ENCODE peak calls at places on chromosome 21, in nine cellular contexts. A is AG04450, E is lower lobe of right lung, P is astrocyte, W is epithelial cell of proximal tubule, I is NB4, L is fibroblast of mammary gland, U is lower leg skin, V is fibroblast of pulmonary artery. D is an unnamed sample.

GRCh38 chr21:44450402-44450801 is 4.9 kb upstream of the LRRC3 start:
- DNase-seq in V (no peak), A (no peak), U (peak; percentile 75), W (no peak), P (no peak), E (no peak), L (no peak), I (no peak), D (no peak)

GRCh38 chr21:45595574-45596295 is 47.8 kb upstream of the PCBP3 start:
- DNase-seq in E (peak; percentile 42), I (no peak), W (no peak), A (no peak), P (no peak), V (no peak), U (no peak), L (no peak), D (no peak)

GRCh38 chr21:35619184-35619583 is 441.1 kb downstream of the SETD4 start:
- DNase-seq in P (peak; percentile 86), I (peak; percentile 8), E (no peak), W (peak; percentile 60), L (peak; percentile 88), A (no peak), U (no peak), V (peak; percentile 51), D (peak; percentile 79)

GRCh38 chr21:31351438-31351837 is 7.4 kb upstream of the TIAM1 start:
- DNase-seq in E (no peak), L (peak; percentile 60), A (no peak), U (no peak), I (no peak), P (peak; percentile 46), W (no peak), V (peak; percentile 58), D (peak; percentile 55)

GRCh38 chr21:31630062-31630711 is 29.3 kb upstream of the SOD1 start:
- DNase-seq in W (peak; percentile 83), E (no peak), L (peak; percentile 96), V (peak; percentile 94), I (no peak), U (no peak), P (peak; percentile 88), A (peak; percentile 73), D (peak; percentile 85)

GRCh38 chr21:33208534-33208933 is 21.2 kb upstream of the IFNAR2 start:
- DNase-seq in L (peak; percentile 11), U (no peak), W (no peak), V (no peak), A (no peak), E (no peak), I (peak; percentile 15), P (no peak), D (no peak)

GRCh38 chr21:45515241-45516061 is 26.8 kb downstream of the SLC19A1 start:
- DNase-seq in I (no peak), W (no peak), V (no peak), A (no peak), P (no peak), L (no peak), E (peak; percentile 39), U (peak; percentile 70), D (no peak)

GRCh38 chr21:35603471-35603870 is 456.9 kb downstream of the SETD4 start:
- DNase-seq in A (no peak), L (no peak), P (no peak), W (no peak), U (no peak), I (no peak), V (no peak), E (no peak), D (no peak)

GRCh38 chr21:46082638-46083270 is 15.2 kb upstream of the COL6A2 start:
- DNase-seq in V (no peak), P (no peak), A (no peak), U (peak; percentile 86), W (no peak), E (no peak), I (peak; percentile 71), L (no peak), D (no peak)

GRCh38 chr21:31594279-31594678 is 65.2 kb upstream of the SOD1 start:
- DNase-seq in U (no peak), P (no peak), L (no peak), I (no peak), W (no peak), V (no peak), A (no peak), E (no peak), D (no peak)

GRCh38 chr21:45709127-45709526 is 65.6 kb downstream of the PCBP3 start:
- DNase-seq in E (no peak), I (peak; percentile 35), V (peak; percentile 33), U (no peak), A (no peak), W (no peak), P (peak; percentile 2), L (peak; percentile 50), D (no peak)

GRCh38 chr21:46179708-46180078 is 4.6 kb downstream of the SPATC1L start:
- DNase-seq in W (no peak), P (no peak), E (no peak), A (no peak), L (no peak), V (no peak), U (peak; percentile 77), I (no peak), D (no peak)

GRCh38 chr21:46006547-46007497 is 25.3 kb downstream of the COL6A1 start:
- DNase-seq in E (peak; percentile 37), A (no peak), I (no peak), W (no peak), P (no peak), L (no peak), U (no peak), V (no peak), D (no peak)

GRCh38 chr21:37009740-37010341 is 3.3 kb downstream of the RIPPLY3 start:
- DNase-seq in E (peak; percentile 90), P (peak; percentile 68), U (peak; percentile 94), A (peak; percentile 49), V (peak; percentile 89), I (peak; percentile 90), L (peak; percentile 81), W (peak; percentile 56), D (peak; percentile 53)

GRCh38 chr21:45498646-45499000 is 43.6 kb downstream of the SLC19A1 start:
- DNase-seq in E (peak; percentile 12), A (no peak), W (no peak), L (no peak), I (no peak), V (no peak), P (no peak), U (peak; percentile 77), D (no peak)

GRCh38 chr21:45257673-45258341 is 29.9 kb downstream of the POFUT2 start:
- DNase-seq in W (no peak), E (no peak), I (no peak), A (no peak), P (no peak), U (peak; percentile 81), V (no peak), L (peak; percentile 17), D (no peak)

GRCh38 chr21:44761011-44761729 is 40.5 kb downstream of the UBE2G2 start:
- DNase-seq in I (no peak), E (no peak), P (no peak), W (no peak), A (no peak), U (no peak), L (no peak), V (no peak), D (no peak)

GRCh38 chr21:46065215-46065992 is 32.5 kb upstream of the COL6A2 start:
- DNase-seq in U (peak; percentile 94), P (peak; percentile 76), I (no peak), W (no peak), A (no peak), E (peak; percentile 43), V (peak; percentile 66), L (peak; percentile 83), D (no peak)

GRCh38 chr21:15422761-15423160 is 307.0 kb upstream of the USP25 start:
- DNase-seq in E (no peak), W (no peak), P (peak; percentile 98), A (no peak), V (peak; percentile 89), U (no peak), L (peak; percentile 89), I (no peak), D (no peak)

GRCh38 chr21:38567577-38568360 is 69.5 kb upstream of the ERG start:
- DNase-seq in A (peak; percentile 4), L (peak; percentile 33), I (no peak), V (peak; percentile 18), P (peak; percentile 66), U (no peak), W (no peak), E (no peak), D (peak; percentile 23)
- H3K4me3 ChIP-seq in A (no peak overlapping the region), L (no peak overlapping the region), I (no peak overlapping the region), V (no peak overlapping the region), P (peak overlapping the region; percentile 24), U (no peak overlapping the region), W (no peak overlapping the region), E (peak overlapping the region; percentile 11), D (peak overlapping the region; percentile 48)

DNA sequence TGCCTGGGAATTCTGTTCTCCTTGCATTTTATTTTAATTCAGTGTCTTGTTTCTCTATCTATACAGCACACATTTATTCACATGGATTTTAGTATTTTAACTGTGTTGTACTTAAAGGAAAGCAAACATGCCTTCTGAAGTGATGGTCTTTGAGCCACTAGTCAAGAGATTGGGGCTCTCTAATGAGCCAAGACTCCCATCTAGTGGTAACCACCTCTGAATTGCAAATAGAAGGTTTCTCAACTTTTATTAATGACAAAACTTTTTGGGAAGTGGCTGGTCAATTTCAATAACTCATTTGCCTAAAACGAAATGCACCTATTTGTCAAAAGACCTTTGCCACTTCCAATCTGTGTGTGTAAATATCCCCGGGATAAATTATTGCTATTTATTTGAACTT is 199.6 kb downstream of the LTN1 start:
- DNase-seq in I (peak; percentile 6), L (peak; percentile 74), V (peak; percentile 74), W (no peak), A (no peak), U (no peak), P (no peak), E (no peak), D (peak; percentile 78)
- TF ChIP-seq CTCF in I (no peak), L (peak; percentile 65), V (peak; percentile 59), W (peak; percentile 73), A (peak; percentile 72), U (no peak), P (peak; percentile 35), E (peak; percentile 22), D (peak; percentile 52)

GRCh38 chr21:26099610-26100219 is 70.9 kb downstream of the APP start:
- DNase-seq in P (no peak), V (peak; percentile 53), L (no peak), U (no peak), E (no peak), W (no peak), A (no peak), I (no peak), D (no peak)
- H3K4me3 ChIP-seq in P (no peak overlapping the region), V (no peak overlapping the region), L (no peak overlapping the region), U (no peak overlapping the region), E (no peak overlapping the region), W (no peak overlapping the region), A (no peak overlapping the region), I (no peak overlapping the region), D (no peak overlapping the region)

DNA sequence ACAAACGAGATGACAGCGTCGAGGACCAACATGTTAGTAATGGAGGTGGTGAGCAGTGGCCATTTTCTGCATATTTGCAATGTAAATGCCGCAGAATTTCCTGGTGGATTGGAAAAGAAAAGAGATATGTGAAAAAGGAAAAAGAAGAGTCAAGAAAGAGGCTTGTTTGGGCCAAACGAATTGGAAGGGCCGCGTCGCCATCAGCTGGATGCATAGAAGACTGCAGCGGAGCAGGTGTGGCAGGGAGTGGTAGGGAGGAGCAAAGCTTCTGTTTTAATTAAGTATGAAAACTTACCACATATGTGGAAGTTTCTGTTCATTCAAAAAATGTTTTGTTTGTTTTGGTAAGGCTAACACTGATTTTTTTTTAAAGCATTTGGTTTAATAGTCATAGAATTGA is 690.7 kb downstream of the NCAM2 start:
- DNase-seq in P (peak; percentile 18), U (no peak), E (no peak), L (peak; percentile 50), I (peak; percentile 24), A (no peak), V (peak; percentile 55), W (no peak), D (peak; percentile 14)
- TF ChIP-seq CTCF in P (peak; percentile 52), U (no peak), E (no peak), L (peak; percentile 68), I (peak; percentile 35), A (peak; percentile 70), V (peak; percentile 67), W (peak; percentile 16), D (peak; percentile 50)

D was measured in foreskin fibroblast.